ENCODE peak calls at places on chromosome 10, in seven cellular contexts. F is HCT116, M is SK-N-SH, Q is brain microvascular endothelial cell, P is aorta, V is RWPE1, D is heart left ventricle. R is an unnamed sample.

GRCh38 chr10:116748041-116748440 is 5.7 kb upstream of the HSPA12A start:
- DNase-seq in F (peak), M (no peak), Q (peak), P (no peak), V (peak), D (no peak), R (no peak)

GRCh38 chr10:62335326-62335725 is 38.8 kb upstream of the ZNF365 start:
- DNase-seq in F (no peak), M (no peak), Q (no peak), P (no peak), V (peak), D (no peak), R (no peak)

GRCh38 chr10:49160814-49161213 is 27.0 kb upstream of the FAM170B start:
- DNase-seq in F (no peak), M (no peak), Q (no peak), P (no peak), V (no peak), D (no peak), R (no peak)

GRCh38 chr10:28312572-28312971 is 9.7 kb upstream of the MPP7 start:
- DNase-seq in F (no peak), M (no peak), Q (no peak), P (no peak), V (no peak), D (no peak), R (no peak)

GRCh38 chr10:2335626-2336025 is 598.3 kb upstream of the ADARB2 start:
- DNase-seq in F (no peak), M (no peak), Q (no peak), P (no peak), V (no peak), D (no peak), R (no peak)

GRCh38 chr10:49598986-49599385 is 11.1 kb upstream of the SLC18A3 start:
- DNase-seq in F (no peak), M (no peak), Q (peak), P (no peak), V (no peak), D (no peak), R (no peak)

GRCh38 chr10:49634053-49634660 is 20.3 kb downstream of the CHAT start:
- DNase-seq in F (no peak), M (no peak), Q (no peak), P (peak), V (no peak), D (no peak), R (no peak)

GRCh38 chr10:124131176-124131575 is 37.8 kb upstream of the CHST15 start:
- DNase-seq in F (no peak), M (no peak), Q (no peak), P (no peak), V (no peak), D (no peak), R (no peak)

GRCh38 chr10:4382811-4383210 is 443.2 kb upstream of the AKR1E2 start:
- DNase-seq in F (no peak), M (no peak), Q (no peak), P (no peak), V (no peak), D (no peak), R (no peak)

GRCh38 chr10:131743190-131744151 is 157.3 kb upstream of the PPP2R2D start:
- DNase-seq in F (no peak), M (peak), Q (no peak), P (peak), V (no peak), D (no peak), R (no peak)

GRCh38 chr10:59234814-59235429 is 58.5 kb downstream of the PHYHIPL start:
- DNase-seq in F (peak), M (no peak), Q (peak), P (no peak), V (no peak), D (peak), R (peak)

GRCh38 chr10:77163670-77164348 is 473.8 kb downstream of the KCNMA1 start:
- DNase-seq in F (peak), M (peak), Q (peak), P (peak), V (peak), D (no peak), R (no peak)

GRCh38 chr10:52729259-52730104 is 43.1 kb downstream of the MBL2 start:
- DNase-seq in F (peak), M (peak), Q (no peak), P (no peak), V (peak), D (no peak), R (no peak)

GRCh38 chr10:11207276-11207809 is 189.7 kb downstream of the CELF2 start:
- DNase-seq in F (no peak), M (no peak), Q (no peak), P (no peak), V (no peak), D (no peak), R (no peak)

GRCh38 chr10:92848441-92849233 is at the start of gene EXOC6:
- DNase-seq in F (peak), M (peak), Q (peak), P (peak), V (peak), D (peak), R (peak)

GRCh38 chr10:78755877-78756455 is 312.8 kb upstream of the ZMIZ1 start:
- DNase-seq in F (no peak), M (no peak), Q (no peak), P (no peak), V (no peak), D (no peak), R (no peak)
- H3K27ac ChIP-seq in F (no peak), M (peak), Q (no peak), P (no peak), V (peak), D (no peak), R (no peak)

GRCh38 chr10:79187545-79187940 is 118.8 kb downstream of the ZMIZ1 start:
- DNase-seq in F (no peak), M (no peak), Q (no peak), P (no peak), V (no peak), D (no peak), R (no peak)

GRCh38 chr10:79185067-79185774 is 116.5 kb downstream of the ZMIZ1 start:
- DNase-seq in F (no peak), M (no peak), Q (no peak), P (no peak), V (no peak), D (no peak), R (no peak)

GRCh38 chr10:79184649-79185048 is 115.9 kb downstream of the ZMIZ1 start:
- DNase-seq in F (no peak), M (no peak), Q (no peak), P (no peak), V (no peak), D (no peak), R (no peak)

GRCh38 chr10:79186742-79187544 is 118.2 kb downstream of the ZMIZ1 start:
- DNase-seq in F (no peak), M (no peak), Q (no peak), P (no peak), V (no peak), D (no peak), R (no peak)

DNA sequence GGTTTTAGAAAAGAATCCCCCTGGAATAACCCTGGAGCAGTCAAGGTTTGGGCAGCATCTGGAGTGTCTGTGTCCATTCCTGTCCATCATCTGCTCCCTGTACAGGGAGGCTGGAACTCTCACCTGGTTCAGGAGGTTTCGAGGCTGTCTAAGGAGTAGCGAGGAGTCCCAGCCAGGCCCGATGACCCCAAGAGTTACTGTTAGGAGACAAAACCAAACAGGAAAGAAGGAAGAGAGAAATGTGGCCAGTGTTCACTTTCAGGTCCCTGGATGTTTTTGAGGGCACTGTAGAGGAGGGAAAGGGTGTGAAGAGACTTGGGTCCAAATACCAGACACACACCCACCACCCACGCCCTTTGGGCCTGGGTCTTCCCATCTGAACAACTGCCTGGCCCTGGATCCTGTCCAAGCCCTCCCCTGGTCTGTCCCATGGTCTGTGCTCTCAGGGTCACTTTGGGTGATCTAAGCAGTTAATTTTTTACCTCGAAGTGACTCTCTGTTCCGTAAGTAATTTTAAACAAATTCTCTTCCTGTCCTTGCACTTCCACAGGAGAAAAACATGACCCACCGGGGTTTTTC is 117.1 kb downstream of the ZMIZ1 start:
- DNase-seq in F (no peak), M (no peak), Q (no peak), P (no peak), V (no peak), D (no peak), R (no peak)
- H3K27ac ChIP-seq in F (peak), M (peak), Q (no peak), P (no peak), V (peak), D (peak), R (peak)

GRCh38 chr10:114502071-114502470 is 97.8 kb upstream of the AFAP1L2 start:
- DNase-seq in F (no peak), M (no peak), Q (no peak), P (no peak), V (no peak), D (no peak), R (no peak)
- H3K27ac ChIP-seq in F (no peak), M (no peak), Q (no peak), P (no peak), V (no peak), D (no peak), R (no peak)

DNA sequence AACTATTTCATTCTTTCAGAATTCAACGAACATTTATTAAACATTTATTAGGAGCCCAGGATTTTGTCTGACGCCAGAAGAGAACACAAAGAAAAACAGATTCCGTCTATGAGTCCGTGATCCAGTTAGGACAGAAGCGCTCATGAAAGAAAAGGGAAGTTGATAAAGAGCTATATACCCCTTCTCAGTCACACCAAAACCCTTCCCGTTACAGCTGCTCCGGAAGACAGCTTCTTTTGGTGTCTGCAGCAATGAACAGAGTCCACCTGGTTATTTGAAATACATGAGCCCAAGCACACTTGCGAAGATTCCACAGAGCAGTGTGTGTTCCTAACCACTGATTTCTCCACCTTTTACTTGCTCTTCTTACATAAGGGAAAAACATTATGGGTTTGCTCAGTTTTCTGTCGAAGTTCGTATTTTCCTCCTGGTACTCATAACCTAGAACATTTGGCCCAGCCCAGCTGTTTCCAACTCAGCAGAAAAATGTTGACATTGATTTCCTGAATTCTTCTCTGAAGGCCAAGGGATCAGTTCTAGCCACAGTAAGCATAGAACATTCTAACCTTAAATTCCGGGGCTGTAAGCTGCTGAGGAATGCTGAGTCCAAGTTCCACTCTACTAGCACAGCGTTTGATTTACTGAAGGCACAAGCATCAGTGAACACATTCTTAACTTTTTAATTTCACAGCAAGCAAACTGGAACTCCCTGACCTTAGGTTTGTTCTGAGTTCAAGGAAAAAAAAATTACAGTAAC is 206.5 kb downstream of the SORCS1 start:
- DNase-seq in F (no peak), M (no peak), Q (no peak), P (no peak), V (no peak), D (no peak), R (no peak)
- H3K27ac ChIP-seq in F (no peak), M (no peak), Q (no peak), P (no peak), V (no peak), D (no peak), R (peak)

DNA sequence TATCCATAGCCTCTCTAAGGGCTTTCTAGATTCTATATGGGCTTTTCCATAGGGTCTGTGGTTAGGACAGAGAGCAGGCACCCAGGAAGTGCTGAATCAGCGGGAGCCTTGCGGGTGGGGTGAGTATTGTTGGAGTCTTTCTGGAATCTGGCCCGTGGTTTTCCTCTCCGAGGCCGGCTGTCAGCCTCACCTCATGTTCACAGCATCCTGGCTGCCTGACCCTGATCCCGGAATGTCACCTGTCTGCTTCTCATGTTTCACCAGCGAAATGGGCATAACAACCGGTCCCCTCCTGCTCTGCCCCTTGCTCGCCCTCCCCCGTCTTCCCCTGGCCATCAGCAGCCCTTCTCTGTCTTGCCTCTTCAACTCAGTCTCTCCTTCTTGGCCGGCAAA is 36.5 kb downstream of the DDIT4 start:
- DNase-seq in F (no peak), M (no peak), Q (no peak), P (no peak), V (peak), D (no peak), R (no peak)
- H3K27ac ChIP-seq in F (peak), M (peak), Q (no peak), P (no peak), V (peak), D (peak), R (peak)

GRCh38 chr10:114492351-114493037 is 88.2 kb upstream of the AFAP1L2 start:
- DNase-seq in F (no peak), M (no peak), Q (no peak), P (no peak), V (peak), D (no peak), R (no peak)

GRCh38 chr10:114498413-114499111 is 94.3 kb upstream of the AFAP1L2 start:
- DNase-seq in F (no peak), M (no peak), Q (no peak), P (no peak), V (no peak), D (no peak), R (no peak)

GRCh38 chr10:114499120-114499519 is 94.8 kb upstream of the AFAP1L2 start:
- DNase-seq in F (no peak), M (no peak), Q (no peak), P (no peak), V (no peak), D (no peak), R (no peak)

GRCh38 chr10:114491933-114492332 is 87.6 kb upstream of the AFAP1L2 start:
- DNase-seq in F (no peak), M (no peak), Q (no peak), P (no peak), V (no peak), D (peak), R (no peak)

DNA sequence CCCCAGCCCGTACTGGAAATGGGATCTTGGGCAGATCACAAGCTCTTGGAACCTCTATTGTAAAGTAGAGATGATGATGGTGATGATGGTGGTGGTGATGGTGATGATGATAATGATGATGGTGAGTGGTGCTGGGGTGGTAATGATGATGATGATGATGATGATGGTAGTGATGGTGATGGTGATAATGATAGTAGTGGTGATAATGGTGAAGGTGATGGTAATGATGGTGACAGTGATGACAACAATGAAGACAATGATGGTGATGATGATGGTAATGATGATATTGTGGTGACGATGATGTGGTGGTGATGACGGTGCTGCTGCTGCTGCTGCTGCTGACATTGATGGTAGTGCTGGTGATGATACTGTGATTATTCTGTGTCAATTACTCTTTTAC is 91.0 kb upstream of the AFAP1L2 start:
- DNase-seq in F (no peak), M (no peak), Q (no peak), P (no peak), V (no peak), D (no peak), R (no peak)
- H3K27ac ChIP-seq in F (no peak), M (no peak), Q (no peak), P (no peak), V (no peak), D (no peak), R (no peak)

GRCh38 chr10:31820794-31821369 is 107.7 kb downstream of the ARHGAP12 start:
- DNase-seq in F (no peak), M (no peak), Q (no peak), P (no peak), V (no peak), D (no peak), R (no peak)
- H3K27ac ChIP-seq in F (no peak), M (no peak), Q (no peak), P (no peak), V (no peak), D (no peak), R (no peak)

GRCh38 chr10:64067859-64068258 is 546.7 kb downstream of the REEP3 start:
- DNase-seq in F (no peak), M (no peak), Q (no peak), P (no peak), V (no peak), D (no peak), R (no peak)

GRCh38 chr10:64075604-64076003 is 554.4 kb downstream of the REEP3 start:
- DNase-seq in F (no peak), M (no peak), Q (no peak), P (no peak), V (no peak), D (no peak), R (no peak)

GRCh38 chr10:64067009-64067606 is 545.9 kb downstream of the REEP3 start:
- DNase-seq in F (no peak), M (no peak), Q (no peak), P (no peak), V (no peak), D (no peak), R (no peak)

GRCh38 chr10:64070241-64070640 is 549.0 kb downstream of the REEP3 start:
- DNase-seq in F (no peak), M (no peak), Q (no peak), P (no peak), V (no peak), D (no peak), R (no peak)

DNA sequence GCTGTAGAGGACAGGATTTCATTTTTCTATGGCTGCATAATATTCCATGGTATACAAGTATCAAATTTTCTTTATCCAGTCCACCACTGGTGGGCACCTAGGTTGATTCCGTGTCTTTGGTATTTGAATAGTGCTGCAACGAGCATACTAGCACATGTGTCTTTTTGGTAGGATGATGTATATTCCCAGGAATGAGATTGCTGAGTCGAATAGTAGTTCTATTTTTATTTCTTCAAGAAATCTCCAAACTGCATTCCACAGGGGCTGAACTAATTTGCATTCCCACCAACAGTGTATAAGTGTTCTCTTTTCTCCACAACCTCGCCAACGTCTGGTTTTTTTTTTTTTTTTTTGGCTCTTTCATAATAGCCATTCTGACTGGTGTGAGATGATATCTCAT is 550.0 kb downstream of the REEP3 start:
- DNase-seq in F (no peak), M (no peak), Q (peak), P (no peak), V (no peak), D (no peak), R (no peak)
- H3K27ac ChIP-seq in F (no peak), M (no peak), Q (no peak), P (no peak), V (no peak), D (no peak), R (no peak)

GRCh38 chr10:98135222-98135899 is 904 bp downstream of the R3HCC1L start:
- DNase-seq in F (no peak), M (no peak), Q (no peak), P (no peak), V (no peak), D (no peak), R (no peak)

GRCh38 chr10:98131615-98132014 is 2.8 kb upstream of the R3HCC1L start:
- DNase-seq in F (no peak), M (no peak), Q (no peak), P (no peak), V (no peak), D (no peak), R (no peak)

GRCh38 chr10:98134431-98135221 is at the start of gene R3HCC1L:
- DNase-seq in F (peak), M (peak), Q (peak), P (peak), V (peak), D (peak), R (peak)

GRCh38 chr10:98138031-98138430 is 3.6 kb downstream of the R3HCC1L start:
- DNase-seq in F (no peak), M (no peak), Q (no peak), P (no peak), V (no peak), D (no peak), R (no peak)

GRCh38 chr10:98134117-98134430 is 383 bp upstream of the R3HCC1L start:
- DNase-seq in F (no peak), M (no peak), Q (no peak), P (no peak), V (no peak), D (no peak), R (no peak)
- H3K27ac ChIP-seq in F (peak), M (no peak), Q (no peak), P (no peak), V (peak), D (peak), R (peak)

GRCh38 chr10:71222541-71223364 is 10.4 kb downstream of the UNC5B start:
- DNase-seq in F (no peak), M (no peak), Q (no peak), P (peak), V (no peak), D (peak), R (no peak)
- H3K27ac ChIP-seq in F (no peak), M (peak), Q (no peak), P (no peak), V (peak), D (no peak), R (peak)

R was measured in substantia nigra.